ENCODE peak calls at places on chromosome 5, in nine cellular contexts. One of them, this sample, is unnamed.

GRCh38 chr5:135743684-135744083 is 90.8 kb upstream of the SLC25A48 start:
- DNase-seq in right lobe of liver: no peak
- DNase-seq in fibroblast of lung: no peak
- DNase-seq in GM23338: no peak
- DNase-seq in WERI-Rb-1: no peak
- DNase-seq in adipocyte: no peak
- DNase-seq in epithelial cell of proximal tubule: no peak
- DNase-seq in breast epithelium: no peak
- DNase-seq in MM.1S: no peak
- DNase-seq in this sample: no peak

GRCh38 chr5:16809816-16810502 is 126.1 kb downstream of the MYO10 start:
- DNase-seq in adipocyte: peak
- DNase-seq in WERI-Rb-1: no peak
- DNase-seq in MM.1S: no peak
- DNase-seq in right lobe of liver: no peak
- DNase-seq in GM23338: peak
- DNase-seq in fibroblast of lung: peak
- DNase-seq in epithelial cell of proximal tubule: no peak
- DNase-seq in breast epithelium: peak
- DNase-seq in this sample: peak

GRCh38 chr5:125198270-125198974 is 452.0 kb upstream of the ZNF608 start:
- DNase-seq in fibroblast of lung: peak
- DNase-seq in breast epithelium: peak
- DNase-seq in WERI-Rb-1: peak
- DNase-seq in GM23338: no peak
- DNase-seq in MM.1S: peak
- DNase-seq in right lobe of liver: peak
- DNase-seq in adipocyte: peak
- DNase-seq in epithelial cell of proximal tubule: no peak
- DNase-seq in this sample: peak

GRCh38 chr5:93381057-93381456 is 200.0 kb downstream of the NR2F1-AS1 start:
- DNase-seq in WERI-Rb-1: no peak
- DNase-seq in GM23338: no peak
- DNase-seq in breast epithelium: no peak
- DNase-seq in fibroblast of lung: peak
- DNase-seq in epithelial cell of proximal tubule: no peak
- DNase-seq in adipocyte: no peak
- DNase-seq in right lobe of liver: no peak
- DNase-seq in MM.1S: no peak
- DNase-seq in this sample: no peak

GRCh38 chr5:154118385-154118784 is 72.1 kb upstream of the GALNT10 start:
- DNase-seq in fibroblast of lung: no peak
- DNase-seq in epithelial cell of proximal tubule: no peak
- DNase-seq in MM.1S: no peak
- DNase-seq in GM23338: no peak
- DNase-seq in adipocyte: no peak
- DNase-seq in right lobe of liver: no peak
- DNase-seq in breast epithelium: no peak
- DNase-seq in WERI-Rb-1: no peak
- DNase-seq in this sample: no peak

GRCh38 chr5:151622367-151623097 is 31.4 kb upstream of the FAT2 start:
- DNase-seq in right lobe of liver: no peak
- DNase-seq in fibroblast of lung: no peak
- DNase-seq in epithelial cell of proximal tubule: no peak
- DNase-seq in breast epithelium: no peak
- DNase-seq in WERI-Rb-1: no peak
- DNase-seq in GM23338: no peak
- DNase-seq in MM.1S: no peak
- DNase-seq in adipocyte: no peak
- DNase-seq in this sample: no peak

GRCh38 chr5:126461838-126462237 is 38.6 kb downstream of the GRAMD2B start:
- DNase-seq in WERI-Rb-1: no peak
- DNase-seq in breast epithelium: no peak
- DNase-seq in fibroblast of lung: no peak
- DNase-seq in epithelial cell of proximal tubule: no peak
- DNase-seq in right lobe of liver: no peak
- DNase-seq in MM.1S: no peak
- DNase-seq in adipocyte: no peak
- DNase-seq in GM23338: no peak
- DNase-seq in this sample: no peak

GRCh38 chr5:124612023-124612422 is 134.4 kb downstream of the ZNF608 start:
- DNase-seq in breast epithelium: no peak
- DNase-seq in epithelial cell of proximal tubule: no peak
- DNase-seq in GM23338: no peak
- DNase-seq in MM.1S: no peak
- DNase-seq in right lobe of liver: no peak
- DNase-seq in fibroblast of lung: no peak
- DNase-seq in WERI-Rb-1: no peak
- DNase-seq in adipocyte: no peak
- DNase-seq in this sample: no peak

GRCh38 chr5:121969660-121970295 is 8.0 kb downstream of the SRFBP1 start:
- DNase-seq in breast epithelium: no peak
- DNase-seq in GM23338: no peak
- DNase-seq in MM.1S: no peak
- DNase-seq in fibroblast of lung: peak
- DNase-seq in right lobe of liver: no peak
- DNase-seq in WERI-Rb-1: no peak
- DNase-seq in epithelial cell of proximal tubule: no peak
- DNase-seq in adipocyte: peak
- DNase-seq in this sample: no peak

GRCh38 chr5:39732166-39732565 is 307.4 kb upstream of the DAB2 start:
- DNase-seq in breast epithelium: no peak
- DNase-seq in right lobe of liver: no peak
- DNase-seq in adipocyte: no peak
- DNase-seq in GM23338: no peak
- DNase-seq in MM.1S: no peak
- DNase-seq in WERI-Rb-1: no peak
- DNase-seq in fibroblast of lung: no peak
- DNase-seq in epithelial cell of proximal tubule: no peak
- DNase-seq in this sample: no peak

GRCh38 chr5:142841511-142842255 is 71.5 kb downstream of the ARHGAP26 start:
- DNase-seq in GM23338: peak
- DNase-seq in breast epithelium: no peak
- DNase-seq in epithelial cell of proximal tubule: no peak
- DNase-seq in WERI-Rb-1: no peak
- DNase-seq in MM.1S: no peak
- DNase-seq in adipocyte: peak
- DNase-seq in right lobe of liver: no peak
- DNase-seq in fibroblast of lung: peak
- DNase-seq in this sample: no peak

GRCh38 chr5:140608730-140609520 is 24.1 kb downstream of the CD14 start:
- DNase-seq in epithelial cell of proximal tubule: no peak
- DNase-seq in right lobe of liver: no peak
- DNase-seq in WERI-Rb-1: no peak
- DNase-seq in MM.1S: no peak
- DNase-seq in breast epithelium: peak
- DNase-seq in adipocyte: no peak
- DNase-seq in fibroblast of lung: no peak
- DNase-seq in GM23338: no peak
- DNase-seq in this sample: no peak

GRCh38 chr5:73213566-73213998 is 40.6 kb downstream of the TMEM174 start:
- DNase-seq in fibroblast of lung: peak
- DNase-seq in right lobe of liver: no peak
- DNase-seq in GM23338: peak
- DNase-seq in WERI-Rb-1: no peak
- DNase-seq in breast epithelium: no peak
- DNase-seq in MM.1S: no peak
- DNase-seq in epithelial cell of proximal tubule: peak
- DNase-seq in adipocyte: peak
- DNase-seq in this sample: peak

GRCh38 chr5:122772446-122772845 is 2.4 kb upstream of the SNX2 start:
- DNase-seq in MM.1S: no peak
- DNase-seq in GM23338: no peak
- DNase-seq in breast epithelium: no peak
- DNase-seq in epithelial cell of proximal tubule: peak
- DNase-seq in right lobe of liver: no peak
- DNase-seq in adipocyte: no peak
- DNase-seq in fibroblast of lung: peak
- DNase-seq in WERI-Rb-1: no peak
- DNase-seq in this sample: no peak

GRCh38 chr5:2914991-2915484 is 163.6 kb upstream of the IRX2 start:
- DNase-seq in adipocyte: no peak
- DNase-seq in epithelial cell of proximal tubule: no peak
- DNase-seq in GM23338: peak
- DNase-seq in MM.1S: no peak
- DNase-seq in WERI-Rb-1: no peak
- DNase-seq in breast epithelium: no peak
- DNase-seq in fibroblast of lung: no peak
- DNase-seq in right lobe of liver: no peak
- DNase-seq in this sample: no peak

GRCh38 chr5:101543780-101544179 is 640.7 kb upstream of the ST8SIA4 start:
- DNase-seq in MM.1S: no peak
- DNase-seq in WERI-Rb-1: no peak
- DNase-seq in GM23338: no peak
- DNase-seq in fibroblast of lung: peak
- DNase-seq in epithelial cell of proximal tubule: peak
- DNase-seq in right lobe of liver: no peak
- DNase-seq in breast epithelium: no peak
- DNase-seq in adipocyte: no peak
- DNase-seq in this sample: no peak

DNA sequence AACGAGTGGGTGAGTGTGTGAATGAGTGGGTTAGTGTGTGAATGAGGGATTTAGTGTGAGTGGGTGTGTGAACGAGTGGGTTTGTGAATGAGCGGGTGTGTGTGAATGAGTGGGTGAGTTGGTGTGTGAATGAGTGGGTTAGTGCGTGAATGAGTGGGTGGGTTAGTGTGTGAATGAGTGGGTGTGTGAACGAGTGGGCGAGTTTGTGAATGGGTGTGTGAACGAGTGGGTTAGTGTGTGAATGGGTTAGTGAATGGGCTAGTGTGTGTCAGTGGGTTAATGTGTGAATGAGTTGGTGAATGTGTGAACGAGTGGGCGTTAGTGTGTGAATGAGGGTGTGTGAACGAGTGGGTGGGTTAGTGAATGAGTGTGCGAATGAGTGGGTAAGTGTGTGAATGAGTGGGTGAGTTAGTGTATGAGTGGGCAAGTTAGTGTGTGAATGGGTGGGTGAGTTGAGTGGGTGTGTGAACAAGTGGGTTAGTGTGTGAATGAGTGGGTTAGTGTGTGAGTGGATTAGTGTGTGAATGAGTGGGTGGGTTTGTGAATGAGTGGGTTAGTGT is 39.6 kb downstream of the NKD2 start:
- DNase-seq in GM23338: no peak
- DNase-seq in WERI-Rb-1: no peak
- DNase-seq in MM.1S: no peak
- DNase-seq in fibroblast of lung: no peak
- DNase-seq in adipocyte: no peak
- DNase-seq in right lobe of liver: no peak
- DNase-seq in breast epithelium: no peak
- DNase-seq in epithelial cell of proximal tubule: no peak
- DNase-seq in this sample: no peak
- H3K4me3 ChIP-seq in GM23338: no peak
- H3K4me3 ChIP-seq in WERI-Rb-1: no peak
- H3K4me3 ChIP-seq in MM.1S: no peak
- H3K4me3 ChIP-seq in fibroblast of lung: no peak
- H3K4me3 ChIP-seq in adipocyte: no peak
- H3K4me3 ChIP-seq in right lobe of liver: no peak
- H3K4me3 ChIP-seq in breast epithelium: no peak
- H3K4me3 ChIP-seq in epithelial cell of proximal tubule: no peak
- H3K4me3 ChIP-seq in this sample: no peak

DNA sequence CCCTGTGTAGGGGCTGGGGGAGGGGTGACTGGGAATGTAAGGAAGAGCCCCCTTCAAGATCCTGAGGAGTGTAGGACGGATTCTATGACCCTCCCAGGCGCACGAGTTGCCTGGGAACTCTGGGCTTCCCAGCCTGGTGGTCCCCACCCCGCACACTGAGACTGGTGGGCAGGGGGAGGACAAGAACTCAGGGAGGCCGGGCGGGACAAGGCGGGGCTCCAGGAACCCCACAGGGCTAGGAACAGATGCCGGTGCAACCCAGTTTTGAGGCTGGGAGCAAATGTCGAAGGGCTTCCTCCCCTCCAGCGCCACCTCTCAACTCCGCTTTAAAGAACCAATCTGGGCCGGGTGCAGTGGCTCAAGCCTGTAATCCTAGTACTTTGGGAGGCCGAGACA is 1.3 kb upstream of the VDAC1 start:
- DNase-seq in epithelial cell of proximal tubule: no peak
- DNase-seq in breast epithelium: no peak
- DNase-seq in fibroblast of lung: no peak
- DNase-seq in WERI-Rb-1: peak
- DNase-seq in right lobe of liver: no peak
- DNase-seq in MM.1S: no peak
- DNase-seq in adipocyte: no peak
- DNase-seq in GM23338: peak
- DNase-seq in this sample: no peak
- H3K4me3 ChIP-seq in epithelial cell of proximal tubule: peak
- H3K4me3 ChIP-seq in breast epithelium: peak
- H3K4me3 ChIP-seq in fibroblast of lung: no peak
- H3K4me3 ChIP-seq in WERI-Rb-1: no peak
- H3K4me3 ChIP-seq in right lobe of liver: peak
- H3K4me3 ChIP-seq in MM.1S: no peak
- H3K4me3 ChIP-seq in adipocyte: peak
- H3K4me3 ChIP-seq in GM23338: peak
- H3K4me3 ChIP-seq in this sample: peak

GRCh38 chr5:179766726-179767455 is 26.9 kb upstream of the LTC4S start:
- DNase-seq in epithelial cell of proximal tubule: no peak
- DNase-seq in right lobe of liver: no peak
- DNase-seq in GM23338: no peak
- DNase-seq in fibroblast of lung: peak
- DNase-seq in adipocyte: no peak
- DNase-seq in breast epithelium: no peak
- DNase-seq in WERI-Rb-1: no peak
- DNase-seq in MM.1S: no peak
- DNase-seq in this sample: no peak
- H3K4me3 ChIP-seq in epithelial cell of proximal tubule: peak
- H3K4me3 ChIP-seq in right lobe of liver: no peak
- H3K4me3 ChIP-seq in GM23338: no peak
- H3K4me3 ChIP-seq in fibroblast of lung: no peak
- H3K4me3 ChIP-seq in adipocyte: no peak
- H3K4me3 ChIP-seq in breast epithelium: no peak
- H3K4me3 ChIP-seq in WERI-Rb-1: no peak
- H3K4me3 ChIP-seq in MM.1S: no peak
- H3K4me3 ChIP-seq in this sample: no peak

GRCh38 chr5:42951847-42952411 is 88.2 kb downstream of the ANXA2R start:
- DNase-seq in GM23338: peak
- DNase-seq in epithelial cell of proximal tubule: no peak
- DNase-seq in MM.1S: peak
- DNase-seq in right lobe of liver: peak
- DNase-seq in fibroblast of lung: peak
- DNase-seq in breast epithelium: no peak
- DNase-seq in adipocyte: no peak
- DNase-seq in WERI-Rb-1: no peak
- DNase-seq in this sample: no peak
- H3K4me3 ChIP-seq in GM23338: peak
- H3K4me3 ChIP-seq in epithelial cell of proximal tubule: peak
- H3K4me3 ChIP-seq in MM.1S: peak
- H3K4me3 ChIP-seq in right lobe of liver: peak
- H3K4me3 ChIP-seq in fibroblast of lung: peak
- H3K4me3 ChIP-seq in breast epithelium: peak
- H3K4me3 ChIP-seq in adipocyte: peak
- H3K4me3 ChIP-seq in WERI-Rb-1: no peak
- H3K4me3 ChIP-seq in this sample: peak

GRCh38 chr5:94793816-94794198 is 175.3 kb downstream of the SLF1 start:
- DNase-seq in right lobe of liver: no peak
- DNase-seq in WERI-Rb-1: no peak
- DNase-seq in MM.1S: no peak
- DNase-seq in breast epithelium: no peak
- DNase-seq in GM23338: no peak
- DNase-seq in adipocyte: peak
- DNase-seq in fibroblast of lung: peak
- DNase-seq in epithelial cell of proximal tubule: no peak
- DNase-seq in this sample: peak
- H3K4me3 ChIP-seq in right lobe of liver: no peak
- H3K4me3 ChIP-seq in WERI-Rb-1: no peak
- H3K4me3 ChIP-seq in MM.1S: no peak
- H3K4me3 ChIP-seq in breast epithelium: no peak
- H3K4me3 ChIP-seq in GM23338: no peak
- H3K4me3 ChIP-seq in adipocyte: peak
- H3K4me3 ChIP-seq in fibroblast of lung: no peak
- H3K4me3 ChIP-seq in epithelial cell of proximal tubule: no peak
- H3K4me3 ChIP-seq in this sample: no peak

This sample was measured in BJ.